ENCODE peak calls at places on chromosomes 12 and 14, in five cellular contexts. X, Q, D, O and A are unnamed samples. For H3K9me3, the result is how much of the 10 kb centered on the place peaks cover.

GRCh38 chr14:94449930-94450329 is 2.7 kb downstream of the SERPINA11 start:
- DNase-seq in X (no peak), O (no peak), D (no peak), Q (no peak), A (no peak)

GRCh38 chr12:108854055-108854452 is 3.3 kb downstream of the SSH1 start:
- DNase-seq in D (peak), O (peak), Q (peak), X (peak), A (no peak)

GRCh38 chr12:27966870-27967269 is 5.7 kb downstream of the PTHLH start:
- DNase-seq in O (peak), Q (peak), D (no peak), X (peak), A (peak)

GRCh38 chr12:56448860-56449621 is at the start of gene TIMELESS:
- DNase-seq in X (peak), O (peak), D (peak), Q (peak), A (peak)

GRCh38 chr12:66548338-66549049 is 130.4 kb downstream of the GRIP1 start:
- DNase-seq in Q (no peak), O (no peak), X (no peak), D (no peak), A (no peak)

GRCh38 chr12:89212339-89212771 is 139.9 kb downstream of the DUSP6 start:
- DNase-seq in O (no peak), D (no peak), X (no peak), Q (no peak), A (peak)

GRCh38 chr14:94213741-94214140 is 39.6 kb downstream of the PPP4R4 start:
- DNase-seq in D (no peak), X (no peak), O (no peak), Q (no peak), A (no peak)

GRCh38 chr12:31965090-31965489 is 5.9 kb downstream of the RESF1 start:
- DNase-seq in D (no peak), O (no peak), X (no peak), Q (no peak), A (no peak)

GRCh38 chr14:100905166-100905565 is 1.6 kb upstream of the RTL1 start:
- DNase-seq in X (no peak), Q (no peak), O (no peak), D (no peak), A (no peak)
- TF ChIP-seq MYC in X (no peak), Q (no peak), O (no peak), D (no peak), A (no peak)

GRCh38 chr12:125852679-125853078 is 787.4 kb downstream of the AACS start:
- DNase-seq in Q (no peak), O (no peak), D (no peak), X (no peak), A (no peak)

GRCh38 chr12:125853670-125854069 is 788.4 kb downstream of the AACS start:
- DNase-seq in X (no peak), O (no peak), D (no peak), Q (no peak), A (no peak)

GRCh38 chr12:125856899-125857298 is 791.7 kb downstream of the AACS start:
- DNase-seq in D (no peak), O (no peak), X (no peak), Q (no peak), A (no peak)

GRCh38 chr12:125856366-125856765 is 791.1 kb downstream of the AACS start:
- DNase-seq in D (no peak), O (no peak), X (no peak), Q (no peak), A (no peak)

GRCh38 chr12:125852116-125852515 is 786.9 kb downstream of the AACS start:
- DNase-seq in O (no peak), Q (no peak), X (no peak), D (no peak), A (no peak)
- H3K9me3 ChIP-seq in O (under half), Q (under half), X (under half), D (under half), A (under half)

DNA sequence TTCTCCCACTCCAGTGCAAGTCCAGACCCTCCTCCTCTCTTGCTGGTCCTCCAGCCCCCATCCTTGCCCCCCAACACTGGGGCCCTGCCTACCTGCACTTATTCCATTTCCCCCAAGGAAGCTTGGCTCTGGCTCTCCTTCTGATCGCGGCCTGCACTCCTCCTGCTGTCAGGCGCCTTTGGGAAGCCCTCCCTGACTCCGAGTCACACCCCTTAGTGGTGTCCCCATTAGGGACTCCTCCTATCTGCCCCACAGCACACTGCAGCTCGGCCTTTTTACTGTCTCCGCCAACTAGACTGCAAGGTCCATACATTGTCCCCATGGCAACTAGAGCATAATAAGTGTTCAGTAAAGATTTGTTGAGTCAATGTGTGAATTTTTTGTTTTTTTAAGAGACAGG is 32.9 kb downstream of the FIGNL2 start:
- DNase-seq in Q (no peak), D (no peak), X (no peak), O (no peak), A (no peak)
- TF ChIP-seq POLR2A in Q (no peak), D (no peak), X (no peak), O (no peak), A (no peak)

GRCh38 chr12:90682398-90682797 is 272.6 kb downstream of the CCER1 start:
- DNase-seq in O (no peak), X (no peak), D (no peak), Q (no peak), A (peak)

GRCh38 chr12:90677055-90677454 is 277.9 kb downstream of the CCER1 start:
- DNase-seq in O (no peak), X (no peak), D (no peak), Q (no peak), A (no peak)

GRCh38 chr12:90679674-90680073 is 275.3 kb downstream of the CCER1 start:
- DNase-seq in O (no peak), X (no peak), D (no peak), Q (no peak), A (no peak)

GRCh38 chr12:90672081-90672480 is 282.9 kb downstream of the CCER1 start:
- DNase-seq in D (no peak), O (no peak), X (no peak), Q (no peak), A (peak)

DNA sequence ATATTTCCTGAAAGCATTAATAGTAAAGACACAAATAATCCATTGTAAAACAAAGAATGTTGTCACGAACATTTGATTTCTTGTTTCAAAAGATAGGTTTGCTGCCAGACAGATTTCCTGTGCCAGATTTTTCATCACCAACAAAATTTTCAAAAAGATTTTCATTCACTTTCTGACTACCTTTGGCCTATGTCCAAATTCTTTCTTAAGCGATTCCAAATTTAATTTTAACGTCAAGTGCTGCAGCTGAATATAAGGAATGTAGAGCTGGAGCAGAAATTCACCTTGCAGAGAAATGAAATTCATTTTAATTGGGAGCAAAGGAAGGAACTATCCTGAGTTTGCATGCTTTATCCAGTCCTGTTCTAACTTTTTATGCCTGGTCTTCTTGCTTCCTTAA is 277.4 kb downstream of the CCER1 start:
- DNase-seq in X (no peak), O (no peak), D (no peak), Q (no peak), A (peak)
- TF ChIP-seq MYC in X (no peak), O (no peak), D (no peak), Q (no peak), A (no peak)

DNA sequence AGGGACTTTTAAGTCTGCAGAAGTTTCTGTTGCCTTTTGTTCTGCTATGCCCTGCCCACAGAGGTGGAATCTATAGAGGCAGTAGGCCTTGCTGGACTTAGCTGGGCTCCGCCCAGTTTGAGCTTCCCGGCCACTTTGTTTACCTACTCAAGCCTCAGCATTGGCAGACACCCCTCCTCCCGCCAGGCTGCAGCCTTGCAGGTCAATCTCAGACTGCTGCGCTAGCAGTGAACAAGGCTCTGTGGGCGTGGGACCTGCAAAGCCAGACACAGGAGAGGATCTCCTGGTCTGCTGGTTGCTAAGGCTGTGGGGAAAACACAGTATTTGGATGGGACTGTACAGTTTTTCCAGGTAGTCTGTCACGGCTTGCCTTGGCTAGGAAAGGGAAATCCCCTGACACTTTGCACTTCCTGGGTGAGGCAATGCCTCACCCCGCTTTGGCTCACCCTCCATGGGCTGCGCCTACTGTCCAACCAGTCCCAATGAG is 43.7 kb downstream of the CCDC59 start:
- DNase-seq in Q (peak), O (no peak), D (no peak), X (peak), A (no peak)
- H3K9me3 ChIP-seq in Q (under half), O (under half), D (under half), X (under half), A (under half)

GRCh38 chr12:7108042-7108927 is 729 bp downstream of the C1RL start:
- DNase-seq in D (peak), O (peak), X (peak), Q (peak), A (peak)
- TF ChIP-seq POLR2A in D (peak), O (peak), X (peak), Q (peak), A (peak)